ENCODE peak calls at places on chromosomes 2 and 18, in nine cellular contexts. One of them, this sample, is unnamed.

GRCh38 chr2:2701813-2702212 is 370.7 kb upstream of the MYT1L start:
- DNase-seq in right atrium auricular region: no peak
- DNase-seq in hepatocyte: no peak
- DNase-seq in right lobe of liver: no peak
- DNase-seq in ascending aorta: no peak
- DNase-seq in body of pancreas: no peak
- DNase-seq in IMR-90: no peak
- DNase-seq in HL-60: no peak
- DNase-seq in mammary epithelial cell: no peak
- DNase-seq in this sample: no peak

GRCh38 chr2:108918156-108918845 is 70.7 kb downstream of the EDAR start:
- DNase-seq in right atrium auricular region: no peak
- DNase-seq in hepatocyte: no peak
- DNase-seq in right lobe of liver: no peak
- DNase-seq in ascending aorta: no peak
- DNase-seq in body of pancreas: no peak
- DNase-seq in IMR-90: no peak
- DNase-seq in HL-60: no peak
- DNase-seq in mammary epithelial cell: no peak
- DNase-seq in this sample: no peak

GRCh38 chr2:216583157-216583556 is 50.1 kb upstream of the IGFBP2 start:
- DNase-seq in right atrium auricular region: no peak
- DNase-seq in hepatocyte: peak
- DNase-seq in right lobe of liver: no peak
- DNase-seq in ascending aorta: no peak
- DNase-seq in body of pancreas: no peak
- DNase-seq in IMR-90: peak
- DNase-seq in HL-60: no peak
- DNase-seq in mammary epithelial cell: peak
- DNase-seq in this sample: peak

GRCh38 chr2:54899576-54900200 is 150.6 kb downstream of the RTN4 start:
- DNase-seq in right atrium auricular region: no peak
- DNase-seq in hepatocyte: peak
- DNase-seq in right lobe of liver: no peak
- DNase-seq in ascending aorta: no peak
- DNase-seq in body of pancreas: peak
- DNase-seq in IMR-90: peak
- DNase-seq in HL-60: no peak
- DNase-seq in mammary epithelial cell: peak
- DNase-seq in this sample: peak

GRCh38 chr2:188450740-188451480 is 159.2 kb downstream of the GULP1 start:
- DNase-seq in right atrium auricular region: no peak
- DNase-seq in hepatocyte: no peak
- DNase-seq in right lobe of liver: no peak
- DNase-seq in ascending aorta: no peak
- DNase-seq in body of pancreas: no peak
- DNase-seq in IMR-90: peak
- DNase-seq in HL-60: no peak
- DNase-seq in mammary epithelial cell: no peak
- DNase-seq in this sample: no peak

GRCh38 chr2:170696006-170696405 is 19.1 kb upstream of the SP5 start:
- DNase-seq in right atrium auricular region: no peak
- DNase-seq in hepatocyte: no peak
- DNase-seq in right lobe of liver: no peak
- DNase-seq in ascending aorta: no peak
- DNase-seq in body of pancreas: peak
- DNase-seq in IMR-90: no peak
- DNase-seq in HL-60: no peak
- DNase-seq in mammary epithelial cell: no peak
- DNase-seq in this sample: no peak

GRCh38 chr2:65722028-65722427 is 289.6 kb upstream of the SPRED2 start:
- DNase-seq in right atrium auricular region: no peak
- DNase-seq in hepatocyte: peak
- DNase-seq in right lobe of liver: peak
- DNase-seq in ascending aorta: no peak
- DNase-seq in body of pancreas: peak
- DNase-seq in IMR-90: peak
- DNase-seq in HL-60: no peak
- DNase-seq in mammary epithelial cell: peak
- DNase-seq in this sample: peak

GRCh38 chr2:241692448-241692847 is 5.8 kb upstream of the DTYMK start:
- DNase-seq in right atrium auricular region: no peak
- DNase-seq in hepatocyte: peak
- DNase-seq in right lobe of liver: no peak
- DNase-seq in ascending aorta: no peak
- DNase-seq in body of pancreas: no peak
- DNase-seq in IMR-90: peak
- DNase-seq in HL-60: no peak
- DNase-seq in mammary epithelial cell: peak
- DNase-seq in this sample: peak

DNA sequence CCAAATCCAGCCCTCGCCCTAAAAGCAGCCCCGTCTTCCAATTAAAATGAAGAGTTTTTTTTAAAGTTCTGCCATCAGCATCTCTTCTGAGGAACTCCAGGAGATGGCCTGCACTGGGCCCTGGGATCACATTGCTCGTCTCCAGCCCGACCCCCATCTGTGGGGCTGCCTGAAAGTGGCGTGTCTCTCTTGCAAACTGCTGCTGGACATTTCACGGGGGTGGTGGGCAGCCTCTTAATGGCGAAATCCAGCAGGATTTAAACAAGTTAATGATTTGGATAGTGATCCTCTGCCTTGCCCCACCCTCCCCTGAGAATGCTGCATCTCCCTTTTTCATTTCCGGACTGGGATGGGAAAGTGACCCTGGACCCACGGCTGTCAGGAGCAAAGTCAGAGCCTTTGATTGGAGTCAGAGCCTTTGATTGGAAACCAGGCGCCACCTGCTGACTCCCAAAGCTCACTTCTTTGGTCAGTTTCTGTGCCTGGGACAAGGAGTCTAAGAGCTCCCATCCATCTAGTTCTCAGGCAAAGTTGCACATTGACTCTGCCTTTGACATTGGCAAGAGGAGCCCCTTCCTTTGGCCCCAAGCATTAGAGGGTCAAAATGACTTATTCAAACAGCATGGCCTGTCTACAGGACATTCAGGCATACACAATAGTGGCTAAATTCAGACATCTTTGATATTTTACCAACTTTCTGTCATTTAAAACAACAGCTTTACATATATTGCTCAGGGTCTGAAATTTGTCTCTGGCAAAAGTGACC is 155.2 kb downstream of the SH3BP4 start:
- DNase-seq in right atrium auricular region: peak
- DNase-seq in hepatocyte: peak
- DNase-seq in right lobe of liver: peak
- DNase-seq in ascending aorta: no peak
- DNase-seq in body of pancreas: peak
- DNase-seq in IMR-90: peak
- DNase-seq in HL-60: no peak
- DNase-seq in mammary epithelial cell: peak
- DNase-seq in this sample: peak
- TF ChIP-seq CTCF in right atrium auricular region: peak
- TF ChIP-seq CTCF in hepatocyte: peak
- TF ChIP-seq CTCF in right lobe of liver: peak
- TF ChIP-seq CTCF in ascending aorta: peak
- TF ChIP-seq CTCF in body of pancreas: peak
- TF ChIP-seq CTCF in IMR-90: peak
- TF ChIP-seq CTCF in HL-60: no peak
- TF ChIP-seq CTCF in mammary epithelial cell: peak
- TF ChIP-seq CTCF in this sample: peak

GRCh38 chr18:74513149-74513882 is 17.2 kb downstream of the CNDP2 start:
- DNase-seq in right atrium auricular region: no peak
- DNase-seq in hepatocyte: no peak
- DNase-seq in right lobe of liver: no peak
- DNase-seq in ascending aorta: no peak
- DNase-seq in body of pancreas: no peak
- DNase-seq in IMR-90: no peak
- DNase-seq in HL-60: no peak
- DNase-seq in mammary epithelial cell: no peak
- DNase-seq in this sample: no peak

GRCh38 chr18:74511823-74512222 is 15.7 kb downstream of the CNDP2 start:
- DNase-seq in right atrium auricular region: no peak
- DNase-seq in hepatocyte: no peak
- DNase-seq in right lobe of liver: no peak
- DNase-seq in ascending aorta: no peak
- DNase-seq in body of pancreas: no peak
- DNase-seq in IMR-90: no peak
- DNase-seq in HL-60: no peak
- DNase-seq in mammary epithelial cell: no peak
- DNase-seq in this sample: no peak

GRCh38 chr18:74510770-74511095 is 14.6 kb downstream of the CNDP2 start:
- DNase-seq in right atrium auricular region: no peak
- DNase-seq in hepatocyte: no peak
- DNase-seq in right lobe of liver: no peak
- DNase-seq in ascending aorta: no peak
- DNase-seq in body of pancreas: no peak
- DNase-seq in IMR-90: no peak
- DNase-seq in HL-60: no peak
- DNase-seq in mammary epithelial cell: no peak
- DNase-seq in this sample: no peak

GRCh38 chr18:74513883-74514205 is 17.7 kb downstream of the CNDP2 start:
- DNase-seq in right atrium auricular region: no peak
- DNase-seq in hepatocyte: no peak
- DNase-seq in right lobe of liver: no peak
- DNase-seq in ascending aorta: no peak
- DNase-seq in body of pancreas: no peak
- DNase-seq in IMR-90: no peak
- DNase-seq in HL-60: no peak
- DNase-seq in mammary epithelial cell: no peak
- DNase-seq in this sample: no peak

GRCh38 chr18:74512321-74513053 is 16.3 kb downstream of the CNDP2 start:
- DNase-seq in right atrium auricular region: no peak
- DNase-seq in hepatocyte: no peak
- DNase-seq in right lobe of liver: no peak
- DNase-seq in ascending aorta: no peak
- DNase-seq in body of pancreas: no peak
- DNase-seq in IMR-90: no peak
- DNase-seq in HL-60: no peak
- DNase-seq in mammary epithelial cell: no peak
- DNase-seq in this sample: no peak
- H3K27ac ChIP-seq in right atrium auricular region: no peak
- H3K27ac ChIP-seq in hepatocyte: no peak
- H3K27ac ChIP-seq in right lobe of liver: peak
- H3K27ac ChIP-seq in ascending aorta: no peak
- H3K27ac ChIP-seq in body of pancreas: peak
- H3K27ac ChIP-seq in IMR-90: no peak
- H3K27ac ChIP-seq in HL-60: no peak
- H3K27ac ChIP-seq in mammary epithelial cell: no peak
- H3K27ac ChIP-seq in this sample: no peak

DNA sequence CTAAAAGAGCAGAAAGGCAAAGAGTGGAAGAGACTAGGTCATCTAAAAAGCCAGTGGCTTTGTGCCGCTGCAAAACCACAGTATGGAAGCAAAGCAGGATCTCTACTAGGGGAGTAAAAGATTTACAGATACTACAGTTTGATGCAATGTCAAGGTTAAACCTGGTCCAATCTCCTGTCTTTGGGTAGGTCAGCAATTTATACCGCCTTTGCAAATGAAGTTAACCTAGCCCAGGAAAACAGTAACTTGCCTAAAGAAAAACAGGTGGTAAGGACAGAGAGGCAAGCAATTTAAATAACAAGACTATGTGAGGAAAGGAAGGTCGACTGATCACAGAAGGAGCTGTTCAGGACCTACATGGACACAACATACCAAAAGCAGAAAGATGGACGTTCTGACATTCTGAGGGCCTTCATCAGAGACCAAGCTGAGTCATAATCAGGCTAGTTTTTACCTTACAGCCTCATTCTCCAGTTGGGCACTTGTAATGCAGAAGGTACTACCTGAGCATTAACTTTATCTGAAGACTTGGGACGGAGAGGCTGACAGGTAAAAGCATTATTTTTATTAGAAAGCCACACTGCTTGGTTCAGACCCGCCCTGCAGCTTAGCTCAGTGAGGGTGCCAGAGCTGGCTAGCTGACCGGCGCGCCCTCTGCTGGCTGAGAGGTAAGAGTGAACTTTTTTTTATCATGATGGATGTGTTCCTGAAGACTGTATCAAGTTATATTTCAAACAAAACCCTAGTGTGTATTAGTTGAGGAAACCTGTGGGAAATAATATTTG is 15.9 kb downstream of the CDKL4 start:
- DNase-seq in right atrium auricular region: no peak
- DNase-seq in hepatocyte: peak
- DNase-seq in right lobe of liver: peak
- DNase-seq in ascending aorta: no peak
- DNase-seq in body of pancreas: peak
- DNase-seq in IMR-90: peak
- DNase-seq in HL-60: peak
- DNase-seq in mammary epithelial cell: peak
- DNase-seq in this sample: peak
- H3K4me3 ChIP-seq in right atrium auricular region: peak
- H3K4me3 ChIP-seq in hepatocyte: no peak
- H3K4me3 ChIP-seq in right lobe of liver: no peak
- H3K4me3 ChIP-seq in ascending aorta: peak
- H3K4me3 ChIP-seq in body of pancreas: no peak
- H3K4me3 ChIP-seq in IMR-90: no peak
- H3K4me3 ChIP-seq in HL-60: no peak
- H3K4me3 ChIP-seq in mammary epithelial cell: no peak
- H3K4me3 ChIP-seq in this sample: peak

GRCh38 chr2:147425437-147426038 is 419.3 kb upstream of the ACVR2A start:
- DNase-seq in right atrium auricular region: no peak
- DNase-seq in hepatocyte: peak
- DNase-seq in right lobe of liver: no peak
- DNase-seq in ascending aorta: no peak
- DNase-seq in body of pancreas: no peak
- DNase-seq in IMR-90: no peak
- DNase-seq in HL-60: no peak
- DNase-seq in mammary epithelial cell: no peak
- DNase-seq in this sample: no peak

GRCh38 chr2:147424766-147425165 is 420.1 kb upstream of the ACVR2A start:
- DNase-seq in right atrium auricular region: no peak
- DNase-seq in hepatocyte: no peak
- DNase-seq in right lobe of liver: no peak
- DNase-seq in ascending aorta: no peak
- DNase-seq in body of pancreas: no peak
- DNase-seq in IMR-90: no peak
- DNase-seq in HL-60: no peak
- DNase-seq in mammary epithelial cell: peak
- DNase-seq in this sample: no peak

GRCh38 chr2:147420947-147421346 is 423.9 kb upstream of the ACVR2A start:
- DNase-seq in right atrium auricular region: no peak
- DNase-seq in hepatocyte: no peak
- DNase-seq in right lobe of liver: no peak
- DNase-seq in ascending aorta: no peak
- DNase-seq in body of pancreas: no peak
- DNase-seq in IMR-90: no peak
- DNase-seq in HL-60: no peak
- DNase-seq in mammary epithelial cell: no peak
- DNase-seq in this sample: no peak

GRCh38 chr2:147416099-147416498 is 428.7 kb upstream of the ACVR2A start:
- DNase-seq in right atrium auricular region: no peak
- DNase-seq in hepatocyte: peak
- DNase-seq in right lobe of liver: no peak
- DNase-seq in ascending aorta: no peak
- DNase-seq in body of pancreas: no peak
- DNase-seq in IMR-90: no peak
- DNase-seq in HL-60: no peak
- DNase-seq in mammary epithelial cell: peak
- DNase-seq in this sample: no peak

DNA sequence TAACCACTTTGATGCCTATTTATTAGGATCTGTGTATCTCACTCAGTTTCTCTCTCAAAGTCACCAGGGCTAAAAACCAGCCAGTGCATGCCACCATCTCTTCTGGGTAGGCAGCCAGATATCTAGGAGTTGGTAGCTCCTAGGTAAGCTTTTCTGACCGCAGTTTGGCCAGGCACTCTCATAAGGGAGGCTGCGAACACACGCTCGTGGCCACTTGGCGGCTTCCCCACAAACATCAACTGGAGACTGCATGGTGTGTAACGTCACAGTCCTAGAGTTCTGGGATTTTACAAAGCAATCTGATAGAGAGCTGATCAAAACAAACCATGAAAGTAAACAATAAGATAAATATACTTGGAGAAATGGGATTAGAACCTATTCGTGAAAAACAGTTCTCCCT is 424.3 kb upstream of the ACVR2A start:
- DNase-seq in right atrium auricular region: no peak
- DNase-seq in hepatocyte: no peak
- DNase-seq in right lobe of liver: no peak
- DNase-seq in ascending aorta: no peak
- DNase-seq in body of pancreas: no peak
- DNase-seq in IMR-90: no peak
- DNase-seq in HL-60: no peak
- DNase-seq in mammary epithelial cell: no peak
- DNase-seq in this sample: no peak
- TF ChIP-seq CTCF in right atrium auricular region: no peak
- TF ChIP-seq CTCF in hepatocyte: no peak
- TF ChIP-seq CTCF in right lobe of liver: no peak
- TF ChIP-seq CTCF in ascending aorta: no peak
- TF ChIP-seq CTCF in body of pancreas: no peak
- TF ChIP-seq CTCF in IMR-90: no peak
- TF ChIP-seq CTCF in HL-60: no peak
- TF ChIP-seq CTCF in mammary epithelial cell: no peak
- TF ChIP-seq CTCF in this sample: no peak